ENCODE peak calls at places on chromosomes 7 and 10, in eight cellular contexts. T is SK-N-SH, K is MM.1S, J is GM23338, A is OCI-LY7, R is HCT116, F is hepatocyte, V is neural progenitor cell. E is an unnamed sample.

GRCh38 chr10:118300266-118300665 is 41.9 kb downstream of the FAM204A start:
- DNase-seq in T (no peak), K (no peak), J (no peak), A (no peak), R (no peak), F (no peak), V (no peak), E (peak; percentile 62)

GRCh38 chr10:18104223-18104872 is 35.9 kb upstream of the CACNB2 start:
- DNase-seq in T (peak; percentile 34), K (peak; percentile 28), J (peak; percentile 69), A (peak; percentile 39), R (peak; percentile 28), F (peak; percentile 55), V (peak; percentile 56), E (peak; percentile 52)

GRCh38 chr10:78802866-78803265 is 265.9 kb upstream of the ZMIZ1 start:
- DNase-seq in T (peak; percentile 58), K (no peak), J (no peak), A (no peak), R (no peak), F (peak; percentile 81), V (peak; percentile 10), E (peak; percentile 99)

GRCh38 chr7:17930546-17930945 is 9.7 kb downstream of the SNX13 start:
- DNase-seq in T (no peak), K (no peak), J (no peak), A (no peak), R (no peak), F (no peak), V (no peak), E (no peak)

GRCh38 chr7:93723424-93724124 is 149.1 kb upstream of the CALCR start:
- DNase-seq in T (no peak), K (no peak), J (peak; percentile 10), A (no peak), R (no peak), F (no peak), V (peak; percentile 26), E (no peak)

GRCh38 chr10:101441539-101442455 is 87.8 kb downstream of the BTRC start:
- DNase-seq in T (peak; percentile 65), K (peak; percentile 44), J (peak; percentile 81), A (peak; percentile 68), R (peak; percentile 80), F (peak; percentile 71), V (peak; percentile 80), E (peak; percentile 63)

GRCh38 chr7:105934577-105935185 is 28.4 kb upstream of the CDHR3 start:
- DNase-seq in T (peak; percentile 65), K (peak; percentile 25), J (peak; percentile 72), A (peak; percentile 55), R (peak; percentile 7), F (peak; percentile 62), V (peak; percentile 53), E (peak; percentile 16)

GRCh38 chr7:22601812-22602568 is 102.0 kb upstream of the STEAP1B start:
- DNase-seq in T (no peak), K (no peak), J (no peak), A (no peak), R (no peak), F (no peak), V (no peak), E (peak; percentile 48)

GRCh38 chr7:130900471-130901076 is 166.6 kb upstream of the KLF14 start:
- DNase-seq in T (no peak), K (no peak), J (no peak), A (no peak), R (no peak), F (no peak), V (no peak), E (peak; percentile 31)

GRCh38 chr7:84105582-84105981 is 89.0 kb downstream of the SEMA3A start:
- DNase-seq in T (no peak), K (no peak), J (no peak), A (no peak), R (no peak), F (no peak), V (no peak), E (no peak)

GRCh38 chr7:84612976-84613375 is 418.4 kb upstream of the SEMA3A start:
- DNase-seq in T (no peak), K (no peak), J (no peak), A (no peak), R (no peak), F (no peak), V (no peak), E (no peak)

GRCh38 chr10:24307696-24308476 is 98.9 kb downstream of the KIAA1217 start:
- DNase-seq in T (no peak), K (no peak), J (no peak), A (no peak), R (no peak), F (no peak), V (no peak), E (no peak)
- TF ChIP-seq EZH2phosphoT487 in T (no peak), K (no peak), J (no peak), A (no peak), R (no peak), F (no peak), V (no peak), E (no peak)

DNA sequence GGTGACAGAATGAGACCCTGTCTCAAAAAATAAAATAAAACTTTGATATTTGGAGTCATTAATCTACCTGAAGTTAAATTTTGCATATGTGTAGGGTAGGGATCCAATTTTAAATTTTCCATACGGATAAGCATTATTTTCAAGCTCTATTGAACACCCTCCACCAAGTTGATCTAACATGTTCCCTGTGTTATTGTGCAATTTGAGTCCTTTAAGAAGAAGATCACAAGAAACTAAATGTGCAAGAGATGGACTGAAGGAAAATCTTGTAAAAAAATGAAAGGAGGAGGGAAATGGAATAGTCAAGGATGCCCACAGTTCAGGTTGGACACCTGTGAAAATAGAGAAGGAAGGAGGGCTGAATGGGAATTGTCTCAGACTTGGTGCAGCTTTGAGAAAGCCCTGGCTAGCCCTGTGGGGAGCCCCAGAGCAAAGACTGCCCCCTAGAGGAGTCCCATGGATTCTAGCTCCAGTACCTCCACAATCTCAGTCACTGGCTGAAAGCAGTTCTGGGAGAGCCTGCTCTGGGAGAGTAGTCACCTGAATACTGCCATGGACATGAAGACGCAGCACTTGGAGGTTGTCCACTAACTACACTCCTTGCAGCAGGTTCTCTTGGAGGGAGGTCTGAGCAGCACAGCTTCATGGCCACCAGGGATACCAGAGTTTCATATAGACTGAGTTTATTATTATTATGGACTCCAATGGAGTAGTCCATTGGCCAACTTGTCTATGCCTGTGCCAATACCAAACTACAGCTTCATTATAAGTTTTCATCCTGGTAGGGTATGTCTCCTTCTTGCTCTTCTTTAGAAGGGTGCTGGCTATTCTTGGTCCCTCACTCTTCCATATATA is 5.7 kb upstream of the TIAL1 start:
- DNase-seq in T (no peak), K (peak; percentile 33), J (peak; percentile 86), A (peak; percentile 40), R (peak; percentile 51), F (no peak), V (peak; percentile 49), E (peak; percentile 38)
- TF ChIP-seq CTCF in T (peak; percentile 47), K (peak; percentile 67), J (peak; percentile 84), A (peak; percentile 74), R (peak; percentile 93), F (peak; percentile 6), V (peak; percentile 54), E (peak; percentile 48)

GRCh38 chr10:11045995-11046394 is 28.3 kb downstream of the CELF2 start:
- DNase-seq in T (no peak), K (no peak), J (no peak), A (no peak), R (no peak), F (no peak), V (no peak), E (no peak)

GRCh38 chr10:11043446-11044127 is 25.9 kb downstream of the CELF2 start:
- DNase-seq in T (no peak), K (no peak), J (no peak), A (no peak), R (no peak), F (no peak), V (no peak), E (no peak)

GRCh38 chr10:11042375-11042774 is 24.7 kb downstream of the CELF2 start:
- DNase-seq in T (no peak), K (no peak), J (no peak), A (no peak), R (no peak), F (no peak), V (no peak), E (no peak)

GRCh38 chr10:11045487-11045886 is 27.8 kb downstream of the CELF2 start:
- DNase-seq in T (no peak), K (no peak), J (no peak), A (no peak), R (no peak), F (no peak), V (no peak), E (no peak)

GRCh38 chr10:11043039-11043438 is 25.4 kb downstream of the CELF2 start:
- DNase-seq in T (no peak), K (no peak), J (no peak), A (no peak), R (no peak), F (no peak), V (no peak), E (no peak)
- TF ChIP-seq EZH2phosphoT487 in T (no peak), K (no peak), J (no peak), A (no peak), R (no peak), F (no peak), V (no peak), E (no peak)

DNA sequence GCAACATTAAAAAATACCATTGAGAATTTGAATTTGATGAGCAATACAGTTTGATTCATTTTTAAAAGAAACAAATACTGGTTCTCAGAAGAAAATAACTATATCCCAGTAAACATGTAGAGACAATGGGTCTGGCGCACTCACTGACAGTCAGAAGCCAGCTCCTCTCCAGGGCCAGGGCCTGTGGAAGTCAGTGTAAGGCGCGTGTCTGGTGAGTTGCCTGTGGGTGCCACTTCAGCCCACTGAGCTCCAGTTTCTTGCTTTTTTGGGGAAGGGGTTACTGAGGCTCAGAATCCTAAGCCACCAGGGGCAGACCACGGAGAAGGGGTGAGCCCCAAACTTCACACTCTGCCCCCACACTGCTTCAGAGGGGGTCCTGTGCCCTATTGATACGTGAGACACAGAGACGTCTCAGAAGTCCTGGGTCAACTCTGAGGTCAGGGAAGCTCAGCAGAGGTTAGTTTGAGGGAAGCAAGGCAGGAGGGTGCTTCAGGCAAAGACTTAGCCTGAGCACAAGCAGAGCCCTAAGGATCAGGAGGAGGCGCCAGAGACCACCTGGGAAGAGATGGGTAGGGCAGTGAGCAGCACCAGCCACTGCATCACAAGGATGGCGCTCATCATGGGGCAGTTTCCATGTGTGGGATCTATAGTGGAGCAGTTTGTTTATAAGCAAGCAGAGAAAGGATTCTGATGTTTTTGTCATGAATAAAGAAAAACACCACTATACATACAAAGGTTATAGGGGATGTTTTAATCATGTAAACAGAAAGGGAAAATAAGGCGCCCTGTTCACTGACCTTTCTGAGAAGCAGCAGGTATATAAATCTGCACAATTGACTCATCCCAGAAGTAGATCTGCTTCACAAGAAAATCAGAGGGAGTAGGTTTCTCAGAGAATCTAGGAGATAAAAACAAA is 95.7 kb downstream of the PKD1L1 start:
- DNase-seq in T (peak; percentile 49), K (no peak), J (peak; percentile 64), A (peak; percentile 24), R (no peak), F (no peak), V (peak; percentile 52), E (peak; percentile 14)
- TF ChIP-seq CTCF in T (peak; percentile 44), K (peak; percentile 11), J (peak; percentile 91), A (peak; percentile 67), R (peak; percentile 33), F (no peak), V (peak; percentile 40), E (peak; percentile 43)